ENCODE peak calls at places on chromosomes 6 and 20, in four cellular contexts. J is fibroblast of lung, E is mucosa of descending colon, P is progenitor cell of endocrine pancreas. R is an unnamed sample.

GRCh38 chr20:58854638-58855471 is 2.3 kb downstream of the GNAS start:
- DNase-seq in J (no peak), E (no peak), P (no peak), R (no peak)

GRCh38 chr6:31180500-31180899 is 10.0 kb upstream of the POU5F1 start:
- DNase-seq in J (peak), E (no peak), P (no peak), R (no peak)

GRCh38 chr6:85640806-85641205 is 1.9 kb downstream of the SYNCRIP start:
- DNase-seq in J (peak), E (no peak), P (no peak), R (no peak)

GRCh38 chr6:153092082-153093013 is 38.7 kb downstream of the RGS17 start:
- DNase-seq in J (peak), E (no peak), P (no peak), R (no peak)

GRCh38 chr6:43276180-43277082 is 21.6 kb upstream of the SLC22A7 start:
- DNase-seq in J (peak), E (peak), P (no peak), R (no peak)

GRCh38 chr6:30007132-30007764 is 53.8 kb upstream of the POLR1H start:
- DNase-seq in J (no peak), E (peak), P (no peak), R (no peak)

GRCh38 chr6:81606965-81607381 is 145.5 kb downstream of the TENT5A start:
- DNase-seq in J (peak), E (no peak), P (no peak), R (no peak)

GRCh38 chr6:12529364-12530019 is 187.1 kb upstream of the PHACTR1 start:
- DNase-seq in J (no peak), E (peak), P (no peak), R (no peak)

GRCh38 chr6:77151241-77151640 is 312.1 kb downstream of the HTR1B start:
- DNase-seq in J (no peak), E (no peak), P (no peak), R (no peak)

GRCh38 chr6:111615916-111616612 is 10.4 kb upstream of the TRAF3IP2 start:
- DNase-seq in J (no peak), E (no peak), P (no peak), R (no peak)

GRCh38 chr6:165804331-165805066 is 141.5 kb upstream of the PDE10A start:
- DNase-seq in J (no peak), E (no peak), P (no peak), R (no peak)

GRCh38 chr6:93272201-93272600 is 147.2 kb downstream of the EPHA7 start:
- DNase-seq in J (no peak), E (no peak), P (no peak), R (no peak)

GRCh38 chr6:139129284-139129683 is 5.6 kb upstream of the HECA start:
- DNase-seq in J (peak), E (no peak), P (no peak), R (no peak)

GRCh38 chr20:52105573-52106422 is 85.8 kb downstream of the ZFP64 start:
- DNase-seq in J (peak), E (peak), P (peak), R (no peak)

GRCh38 chr6:8627085-8627861 is 191.9 kb upstream of the SLC35B3 start:
- DNase-seq in J (peak), E (peak), P (no peak), R (no peak)

GRCh38 chr6:40042232-40042631 is 108.0 kb upstream of the MOCS1 start:
- DNase-seq in J (no peak), E (no peak), P (no peak), R (no peak)

GRCh38 chr6:1612386-1612893 is 2.7 kb downstream of the FOXC1 start:
- DNase-seq in J (no peak), E (no peak), P (no peak), R (no peak)

GRCh38 chr20:4170621-4171537 is 155.5 kb upstream of the RNF24 start:
- DNase-seq in J (no peak), E (no peak), P (no peak), R (no peak)

GRCh38 chr20:14979472-14979986 is 642.1 kb upstream of the FLRT3 start:
- DNase-seq in J (no peak), E (no peak), P (no peak), R (no peak)

GRCh38 chr20:4607287-4607713 is 114.4 kb upstream of the PRND start:
- DNase-seq in J (peak), E (peak), P (peak), R (peak)

GRCh38 chr6:52609968-52610367 is 33.1 kb upstream of the TRAM2 start:
- DNase-seq in J (no peak), E (peak), P (no peak), R (no peak)

GRCh38 chr6:49151033-49151432 is 312.0 kb downstream of the MMUT start:
- DNase-seq in J (no peak), E (no peak), P (no peak), R (no peak)

GRCh38 chr20:22958390-22958789 is 76.7 kb upstream of the SSTR4 start:
- DNase-seq in J (no peak), E (no peak), P (no peak), R (no peak)

GRCh38 chr20:63243604-63244247 is 8.0 kb downstream of the BIRC7 start:
- DNase-seq in J (no peak), E (no peak), P (no peak), R (no peak)

GRCh38 chr6:2989332-2990178 is 10.1 kb upstream of the NQO2 start:
- DNase-seq in J (peak), E (peak), P (peak), R (peak)

GRCh38 chr6:10643214-10643641 is 51.2 kb downstream of the C6orf52 start:
- DNase-seq in J (no peak), E (no peak), P (no peak), R (no peak)

GRCh38 chr20:62522748-62523396 is 47.1 kb upstream of the GATA5 start:
- DNase-seq in J (no peak), E (no peak), P (no peak), R (no peak)

GRCh38 chr6:57242505-57242904 is 20.4 kb upstream of the RAB23 start:
- DNase-seq in J (peak), E (no peak), P (no peak), R (peak)

GRCh38 chr20:60453847-60454246 is 495.6 kb downstream of the CDH26 start:
- DNase-seq in J (no peak), E (no peak), P (no peak), R (no peak)

GRCh38 chr20:20831794-20832193 is 119.3 kb upstream of the RALGAPA2 start:
- DNase-seq in J (no peak), E (no peak), P (no peak), R (no peak)

GRCh38 chr6:90080876-90081464 is 186.7 kb downstream of the GJA10 start:
- DNase-seq in J (no peak), E (no peak), P (no peak), R (no peak)

GRCh38 chr6:136607204-136607931 is 57.1 kb upstream of the MAP7 start:
- DNase-seq in J (peak), E (no peak), P (no peak), R (no peak)

GRCh38 chr6:73523434-73524123 is 2.7 kb upstream of the EEF1A1 start:
- DNase-seq in J (peak), E (peak), P (peak), R (no peak)

GRCh38 chr6:108581237-108581931 is 20.7 kb downstream of the FOXO3 start:
- DNase-seq in J (peak), E (no peak), P (no peak), R (no peak)

GRCh38 chr6:30213999-30214982 is 1.1 kb upstream of the TRIM26 start:
- DNase-seq in J (peak), E (peak), P (peak), R (no peak)

GRCh38 chr6:37971263-37971662 is 151.7 kb downstream of the ZFAND3 start:
- DNase-seq in J (peak), E (no peak), P (no peak), R (no peak)

GRCh38 chr6:111898452-111898851 is 25.2 kb upstream of the FYN start:
- DNase-seq in J (no peak), E (no peak), P (no peak), R (no peak)

R was measured in retinal pigment epithelial cell.